ENCODE peak calls at places on chromosomes 7 and 10, in nine cellular contexts. A is AG09319; O is HCT116; Y is stimulated activated CD4-positive, alpha-beta T cell treated with anti-CD3 and anti-CD28 coated beads, TNF-alpha, amount 100 ng/mL, for 1 hour; Q is C1 segment of cervical spinal cord; R is HT1080; W is endothelial cell; V is T47D; T is colonic mucosa. C is an unnamed sample.

GRCh38 chr10:78937800-78938694 is 130.7 kb upstream of the ZMIZ1 start:
- DNase-seq in Y (no peak), V (no peak), O (no peak), R (no peak), W (peak), A (no peak), T (no peak), Q (no peak), C (no peak)

GRCh38 chr10:101065479-101066145 is 3.8 kb downstream of the KAZALD1 start:
- DNase-seq in Q (no peak), W (no peak), R (peak), O (no peak), V (no peak), Y (no peak), T (peak), A (no peak), C (no peak)

GRCh38 chr10:33799281-33799943 is 464.9 kb upstream of the NRP1 start:
- DNase-seq in T (no peak), Y (no peak), V (peak), O (no peak), Q (no peak), R (no peak), W (no peak), A (no peak), C (no peak)

GRCh38 chr7:73606801-73607691 is 17.3 kb downstream of the MLXIPL start:
- DNase-seq in Q (peak), O (no peak), V (peak), Y (peak), A (no peak), T (peak), W (peak), R (no peak), C (peak)

GRCh38 chr7:110317699-110318265 is 773.1 kb upstream of the LRRN3 start:
- DNase-seq in T (no peak), Q (no peak), R (peak), Y (no peak), V (no peak), A (no peak), W (no peak), O (peak), C (no peak)

GRCh38 chr10:126334272-126334671 is 54.0 kb downstream of the ADAM12 start:
- DNase-seq in Y (no peak), V (no peak), W (no peak), A (no peak), T (no peak), R (no peak), Q (no peak), O (no peak), C (no peak)

GRCh38 chr7:148031816-148032215 is 558.8 kb upstream of the C7orf33 start:
- DNase-seq in O (no peak), Q (no peak), T (no peak), W (no peak), R (no peak), A (no peak), V (no peak), Y (no peak), C (no peak)

GRCh38 chr7:34198089-34198686 is 292.8 kb downstream of the BMPER start:
- DNase-seq in Y (no peak), W (no peak), Q (no peak), O (no peak), V (no peak), A (no peak), R (peak), T (no peak), C (no peak)

GRCh38 chr7:130890176-130891020 is 156.4 kb upstream of the KLF14 start:
- DNase-seq in T (no peak), Q (no peak), R (no peak), W (no peak), V (no peak), Y (no peak), O (no peak), A (no peak), C (no peak)

GRCh38 chr10:122239578-122240257 is 31.4 kb upstream of the BTBD16 start:
- DNase-seq in W (no peak), T (no peak), Y (no peak), A (no peak), R (no peak), O (no peak), Q (no peak), V (no peak), C (peak)

GRCh38 chr7:129828989-129829676 is 123.6 kb downstream of the UBE2H start:
- DNase-seq in Y (no peak), R (no peak), A (no peak), V (no peak), Q (no peak), T (no peak), O (no peak), W (no peak), C (no peak)

GRCh38 chr7:37832194-37832593 is 16.2 kb upstream of the NME8 start:
- DNase-seq in Q (peak), A (no peak), T (peak), V (peak), R (peak), O (no peak), Y (no peak), W (no peak), C (peak)

GRCh38 chr10:86103391-86104101 is 263.0 kb downstream of the GRID1 start:
- DNase-seq in Y (no peak), T (no peak), Q (no peak), W (no peak), O (no peak), V (peak), A (no peak), R (no peak), C (peak)

GRCh38 chr10:13978844-13979227 is 351.9 kb downstream of the FRMD4A start:
- DNase-seq in V (no peak), R (no peak), W (no peak), O (no peak), Y (no peak), Q (no peak), T (no peak), A (no peak), C (no peak)

GRCh38 chr7:135512135-135512887 is 2.4 kb upstream of the CNOT4 start:
- DNase-seq in W (peak), Y (no peak), O (peak), V (peak), R (peak), A (no peak), Q (no peak), T (peak), C (no peak)

GRCh38 chr7:43377196-43377935 is 205.5 kb upstream of the STK17A start:
- DNase-seq in R (no peak), T (no peak), Q (no peak), A (no peak), V (no peak), Y (no peak), W (no peak), O (no peak), C (no peak)

GRCh38 chr10:25297466-25297865 is 122.7 kb downstream of the GPR158 start:
- DNase-seq in Q (no peak), T (no peak), Y (no peak), R (no peak), A (no peak), O (no peak), W (no peak), V (no peak), C (no peak)

GRCh38 chr10:95628786-95629185 is 27.7 kb downstream of the ALDH18A1 start:
- DNase-seq in Q (no peak), W (no peak), A (no peak), T (peak), O (no peak), Y (no peak), R (no peak), V (no peak), C (no peak)

GRCh38 chr7:683526-684205 is 42.8 kb upstream of the DNAAF5 start:
- DNase-seq in A (no peak), Q (no peak), T (no peak), R (no peak), V (no peak), O (no peak), W (no peak), Y (no peak), C (peak)

GRCh38 chr10:17206210-17206709 is 4.8 kb upstream of the TRDMT1 start:
- DNase-seq in Q (no peak), A (no peak), W (no peak), R (peak), Y (no peak), T (no peak), O (no peak), V (no peak), C (no peak)

GRCh38 chr10:103922659-103923058 is 4.7 kb upstream of the STN1 start:
- DNase-seq in Q (no peak), T (no peak), V (no peak), R (no peak), O (no peak), W (no peak), A (no peak), Y (no peak), C (no peak)

GRCh38 chr7:155220881-155221280 is 76.8 kb upstream of the INSIG1 start:
- DNase-seq in R (no peak), Y (no peak), Q (no peak), A (no peak), V (no peak), T (no peak), O (no peak), W (no peak), C (no peak)

C was measured in cardiac septum.